ENCODE peak calls at places on chromosome 11, in seven cellular contexts. One of them, this sample, is unnamed.

GRCh38 chr11:10519630-10520029 is 21.4 kb downstream of the RNF141 start:
- DNase-seq in WERI-Rb-1: no peak
- DNase-seq in cardiac fibroblast: no peak
- DNase-seq in endothelial cell: no peak
- DNase-seq in OCI-LY7: no peak
- DNase-seq in progenitor cell of endocrine pancreas: no peak
- DNase-seq in mucosa of descending colon: no peak
- DNase-seq in this sample: no peak

GRCh38 chr11:78354741-78355705 is 62.6 kb downstream of the GAB2 start:
- DNase-seq in WERI-Rb-1: peak; percentile 28
- DNase-seq in cardiac fibroblast: peak; percentile 33
- DNase-seq in endothelial cell: no peak
- DNase-seq in OCI-LY7: no peak
- DNase-seq in progenitor cell of endocrine pancreas: no peak
- DNase-seq in mucosa of descending colon: no peak
- DNase-seq in this sample: no peak

GRCh38 chr11:38019072-38019775 is 1421.2 kb upstream of the RAG2 start:
- DNase-seq in WERI-Rb-1: peak; percentile 16
- DNase-seq in cardiac fibroblast: peak; percentile 57
- DNase-seq in endothelial cell: peak; percentile 7
- DNase-seq in OCI-LY7: no peak
- DNase-seq in progenitor cell of endocrine pancreas: no peak
- DNase-seq in mucosa of descending colon: no peak
- DNase-seq in this sample: peak; percentile 88

GRCh38 chr11:35274909-35275807 is 136.2 kb downstream of the CD44 start:
- DNase-seq in WERI-Rb-1: no peak
- DNase-seq in cardiac fibroblast: peak; percentile 46
- DNase-seq in endothelial cell: no peak
- DNase-seq in OCI-LY7: no peak
- DNase-seq in progenitor cell of endocrine pancreas: no peak
- DNase-seq in mucosa of descending colon: peak; percentile 66
- DNase-seq in this sample: peak; percentile 66

GRCh38 chr11:125941606-125942275 is 4.1 kb upstream of the VSIG10L2 start:
- DNase-seq in WERI-Rb-1: peak; percentile 81
- DNase-seq in cardiac fibroblast: peak; percentile 57
- DNase-seq in endothelial cell: peak; percentile 73
- DNase-seq in OCI-LY7: peak; percentile 60
- DNase-seq in progenitor cell of endocrine pancreas: peak; percentile 51
- DNase-seq in mucosa of descending colon: peak; percentile 83
- DNase-seq in this sample: peak; percentile 61

GRCh38 chr11:32006799-32007388 is 84.0 kb upstream of the RCN1 start:
- DNase-seq in WERI-Rb-1: peak; percentile 18
- DNase-seq in cardiac fibroblast: peak; percentile 54
- DNase-seq in endothelial cell: peak; percentile 27
- DNase-seq in OCI-LY7: peak; percentile 37
- DNase-seq in progenitor cell of endocrine pancreas: no peak
- DNase-seq in mucosa of descending colon: peak; percentile 10
- DNase-seq in this sample: peak; percentile 53

GRCh38 chr11:57493507-57494503 is 21.7 kb downstream of the SLC43A1 start:
- DNase-seq in WERI-Rb-1: peak; percentile 86
- DNase-seq in cardiac fibroblast: peak; percentile 50
- DNase-seq in endothelial cell: peak; percentile 62
- DNase-seq in OCI-LY7: peak; percentile 91
- DNase-seq in progenitor cell of endocrine pancreas: peak; percentile 86
- DNase-seq in mucosa of descending colon: peak; percentile 74
- DNase-seq in this sample: peak; percentile 82

GRCh38 chr11:120128392-120129172 is 9.3 kb downstream of the TRIM29 start:
- DNase-seq in WERI-Rb-1: no peak
- DNase-seq in cardiac fibroblast: peak; percentile 28
- DNase-seq in endothelial cell: no peak
- DNase-seq in OCI-LY7: no peak
- DNase-seq in progenitor cell of endocrine pancreas: no peak
- DNase-seq in mucosa of descending colon: peak; percentile 88
- DNase-seq in this sample: peak; percentile 91

GRCh38 chr11:38971141-38971540 is 2373.1 kb upstream of the RAG2 start:
- DNase-seq in WERI-Rb-1: no peak
- DNase-seq in cardiac fibroblast: no peak
- DNase-seq in endothelial cell: no peak
- DNase-seq in OCI-LY7: no peak
- DNase-seq in progenitor cell of endocrine pancreas: no peak
- DNase-seq in mucosa of descending colon: no peak
- DNase-seq in this sample: peak; percentile 90

GRCh38 chr11:124204008-124204407 is 20.9 kb downstream of the OR10D3 start:
- DNase-seq in WERI-Rb-1: no peak
- DNase-seq in cardiac fibroblast: no peak
- DNase-seq in endothelial cell: no peak
- DNase-seq in OCI-LY7: no peak
- DNase-seq in progenitor cell of endocrine pancreas: no peak
- DNase-seq in mucosa of descending colon: no peak
- DNase-seq in this sample: no peak

GRCh38 chr11:86508604-86509471 is 134.2 kb downstream of the CCDC81 start:
- DNase-seq in WERI-Rb-1: no peak
- DNase-seq in cardiac fibroblast: no peak
- DNase-seq in endothelial cell: no peak
- DNase-seq in OCI-LY7: no peak
- DNase-seq in progenitor cell of endocrine pancreas: no peak
- DNase-seq in mucosa of descending colon: no peak
- DNase-seq in this sample: peak; percentile 27

GRCh38 chr11:4086584-4087353 is 7.8 kb upstream of the RRM1 start:
- DNase-seq in WERI-Rb-1: no peak
- DNase-seq in cardiac fibroblast: no peak
- DNase-seq in endothelial cell: no peak
- DNase-seq in OCI-LY7: no peak
- DNase-seq in progenitor cell of endocrine pancreas: no peak
- DNase-seq in mucosa of descending colon: no peak
- DNase-seq in this sample: no peak
- TF ChIP-seq CTCF in WERI-Rb-1: no peak
- TF ChIP-seq CTCF in cardiac fibroblast: no peak
- TF ChIP-seq CTCF in endothelial cell: no peak
- TF ChIP-seq CTCF in OCI-LY7: no peak
- TF ChIP-seq CTCF in progenitor cell of endocrine pancreas: no peak
- TF ChIP-seq CTCF in mucosa of descending colon: no peak
- TF ChIP-seq CTCF in this sample: no peak

DNA sequence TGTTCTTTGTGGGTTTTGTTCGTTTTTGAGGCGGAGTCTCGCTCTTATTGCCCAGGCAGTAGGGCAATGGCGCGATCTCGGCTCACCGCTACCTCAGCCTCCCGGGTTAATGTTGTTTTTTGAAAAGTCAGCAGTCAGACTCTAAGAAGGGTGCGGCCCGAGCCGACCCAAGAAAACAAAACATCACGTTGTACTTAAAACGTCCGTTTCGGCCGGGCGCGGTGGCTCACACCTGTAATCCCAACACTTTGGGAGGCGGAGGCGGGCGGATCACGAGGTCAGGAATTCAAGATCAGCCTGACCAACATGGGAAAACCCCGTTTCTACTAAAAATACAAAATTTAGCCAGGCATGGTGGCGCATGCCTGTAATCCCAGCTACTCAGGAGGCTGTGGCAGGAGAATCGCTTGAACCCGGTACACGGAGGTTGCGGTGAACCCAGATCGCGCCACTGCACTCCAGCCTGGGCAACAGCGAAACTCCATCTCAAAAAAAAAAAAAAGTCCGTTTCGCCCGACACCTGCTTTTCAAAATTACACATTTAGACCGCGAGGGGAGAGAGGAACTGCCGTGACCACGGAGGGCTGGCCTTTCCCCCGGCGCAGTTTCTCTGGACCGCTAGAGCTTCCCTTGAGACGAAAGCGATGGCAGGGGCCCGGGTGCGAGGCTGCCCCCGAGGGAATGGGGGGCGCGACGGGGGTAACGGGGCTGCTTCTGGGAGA is 636 bp downstream of the CD59 start:
- DNase-seq in WERI-Rb-1: peak; percentile 37
- DNase-seq in cardiac fibroblast: no peak
- DNase-seq in endothelial cell: no peak
- DNase-seq in OCI-LY7: peak; percentile 76
- DNase-seq in progenitor cell of endocrine pancreas: peak; percentile 30
- DNase-seq in mucosa of descending colon: peak; percentile 64
- DNase-seq in this sample: peak; percentile 46
- TF ChIP-seq CTCF in WERI-Rb-1: peak; percentile 3
- TF ChIP-seq CTCF in cardiac fibroblast: no peak
- TF ChIP-seq CTCF in endothelial cell: no peak
- TF ChIP-seq CTCF in OCI-LY7: no peak
- TF ChIP-seq CTCF in progenitor cell of endocrine pancreas: peak; percentile 25
- TF ChIP-seq CTCF in mucosa of descending colon: no peak
- TF ChIP-seq CTCF in this sample: no peak

DNA sequence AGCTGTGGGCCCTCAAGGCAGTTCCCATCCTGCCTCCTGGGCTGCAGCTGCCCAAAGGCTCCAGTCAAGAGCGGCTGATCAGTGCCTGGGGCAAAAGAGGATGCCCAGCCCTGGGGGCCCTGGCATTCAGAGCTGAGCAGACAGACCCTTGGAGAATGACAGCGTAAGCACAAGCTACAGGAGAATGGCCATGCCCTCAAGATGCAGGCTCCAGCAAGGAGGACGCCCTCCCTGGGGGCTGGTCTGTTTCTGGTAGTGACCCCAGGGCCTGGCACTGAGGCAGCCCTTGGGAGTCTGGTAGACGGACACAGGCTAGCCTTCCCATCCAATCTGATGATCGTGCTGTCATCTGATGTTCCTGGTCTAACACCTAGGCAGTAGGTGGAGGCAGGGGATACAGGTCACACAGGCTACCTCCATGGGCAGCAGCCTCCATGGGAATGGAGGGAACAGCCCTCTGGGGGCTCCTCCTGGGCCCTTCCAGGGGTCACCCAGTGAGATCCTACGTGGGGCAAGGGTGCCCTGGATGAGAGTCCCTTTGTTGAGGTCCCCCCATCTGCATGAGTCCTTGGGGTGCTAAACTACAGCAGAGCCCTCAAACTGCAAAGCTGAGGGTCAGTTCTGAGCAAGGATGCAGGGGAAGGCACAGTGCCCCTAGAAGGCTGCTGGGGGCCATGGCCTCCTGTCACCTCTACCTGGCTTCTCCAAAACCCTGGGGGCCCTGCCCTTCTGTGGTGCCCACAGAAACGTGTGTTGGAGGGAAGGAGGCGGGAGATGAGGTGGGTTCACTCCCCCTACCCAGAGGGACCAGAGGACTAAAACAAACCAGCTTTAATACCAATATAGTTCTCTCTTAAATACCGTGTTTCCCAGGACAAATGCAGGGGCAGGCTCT is 10.2 kb upstream of the SF1 start:
- DNase-seq in WERI-Rb-1: no peak
- DNase-seq in cardiac fibroblast: no peak
- DNase-seq in endothelial cell: no peak
- DNase-seq in OCI-LY7: no peak
- DNase-seq in progenitor cell of endocrine pancreas: no peak
- DNase-seq in mucosa of descending colon: no peak
- DNase-seq in this sample: no peak
- TF ChIP-seq CTCF in WERI-Rb-1: no peak
- TF ChIP-seq CTCF in cardiac fibroblast: no peak
- TF ChIP-seq CTCF in endothelial cell: no peak
- TF ChIP-seq CTCF in OCI-LY7: no peak
- TF ChIP-seq CTCF in progenitor cell of endocrine pancreas: no peak
- TF ChIP-seq CTCF in mucosa of descending colon: no peak
- TF ChIP-seq CTCF in this sample: no peak

GRCh38 chr11:84720706-84721402 is 906.3 kb downstream of the DLG2 start:
- DNase-seq in WERI-Rb-1: peak; percentile 24
- DNase-seq in cardiac fibroblast: peak; percentile 3
- DNase-seq in endothelial cell: peak; percentile 36
- DNase-seq in OCI-LY7: no peak
- DNase-seq in progenitor cell of endocrine pancreas: no peak
- DNase-seq in mucosa of descending colon: peak; percentile 38
- DNase-seq in this sample: no peak

GRCh38 chr11:84721561-84721961 is 905.6 kb downstream of the DLG2 start:
- DNase-seq in WERI-Rb-1: no peak
- DNase-seq in cardiac fibroblast: no peak
- DNase-seq in endothelial cell: no peak
- DNase-seq in OCI-LY7: no peak
- DNase-seq in progenitor cell of endocrine pancreas: no peak
- DNase-seq in mucosa of descending colon: peak; percentile 3
- DNase-seq in this sample: no peak

GRCh38 chr11:84719935-84720577 is 907.1 kb downstream of the DLG2 start:
- DNase-seq in WERI-Rb-1: peak; percentile 37
- DNase-seq in cardiac fibroblast: no peak
- DNase-seq in endothelial cell: peak; percentile 28
- DNase-seq in OCI-LY7: no peak
- DNase-seq in progenitor cell of endocrine pancreas: no peak
- DNase-seq in mucosa of descending colon: peak; percentile 3
- DNase-seq in this sample: no peak

GRCh38 chr11:84722583-84723108 is 904.5 kb downstream of the DLG2 start:
- DNase-seq in WERI-Rb-1: peak; percentile 41
- DNase-seq in cardiac fibroblast: no peak
- DNase-seq in endothelial cell: no peak
- DNase-seq in OCI-LY7: peak; percentile 6
- DNase-seq in progenitor cell of endocrine pancreas: no peak
- DNase-seq in mucosa of descending colon: no peak
- DNase-seq in this sample: no peak
- TF ChIP-seq CTCF in WERI-Rb-1: peak; percentile 51
- TF ChIP-seq CTCF in cardiac fibroblast: no peak
- TF ChIP-seq CTCF in endothelial cell: no peak
- TF ChIP-seq CTCF in OCI-LY7: peak; percentile 47
- TF ChIP-seq CTCF in progenitor cell of endocrine pancreas: peak; percentile 42
- TF ChIP-seq CTCF in mucosa of descending colon: no peak
- TF ChIP-seq CTCF in this sample: no peak

GRCh38 chr11:5983443-5983842 is 3.3 kb downstream of the OR52L1 start:
- DNase-seq in WERI-Rb-1: no peak
- DNase-seq in cardiac fibroblast: no peak
- DNase-seq in endothelial cell: no peak
- DNase-seq in OCI-LY7: no peak
- DNase-seq in progenitor cell of endocrine pancreas: no peak
- DNase-seq in mucosa of descending colon: no peak
- DNase-seq in this sample: no peak
- TF ChIP-seq CTCF in WERI-Rb-1: no peak
- TF ChIP-seq CTCF in cardiac fibroblast: no peak
- TF ChIP-seq CTCF in endothelial cell: peak; percentile 22
- TF ChIP-seq CTCF in OCI-LY7: no peak
- TF ChIP-seq CTCF in progenitor cell of endocrine pancreas: peak; percentile 16
- TF ChIP-seq CTCF in mucosa of descending colon: no peak
- TF ChIP-seq CTCF in this sample: no peak

GRCh38 chr11:3984896-3985295 is 109.7 kb upstream of the RRM1 start:
- DNase-seq in WERI-Rb-1: peak; percentile 17
- DNase-seq in cardiac fibroblast: peak; percentile 53
- DNase-seq in endothelial cell: peak; percentile 39
- DNase-seq in OCI-LY7: peak; percentile 50
- DNase-seq in progenitor cell of endocrine pancreas: no peak
- DNase-seq in mucosa of descending colon: no peak
- DNase-seq in this sample: no peak
- TF ChIP-seq CTCF in WERI-Rb-1: peak; percentile 48
- TF ChIP-seq CTCF in cardiac fibroblast: no peak
- TF ChIP-seq CTCF in endothelial cell: no peak
- TF ChIP-seq CTCF in OCI-LY7: peak; percentile 61
- TF ChIP-seq CTCF in progenitor cell of endocrine pancreas: no peak
- TF ChIP-seq CTCF in mucosa of descending colon: no peak
- TF ChIP-seq CTCF in this sample: no peak

GRCh38 chr11:2196970-2197770 is 25.6 kb upstream of the TH start:
- DNase-seq in WERI-Rb-1: peak; percentile 80
- DNase-seq in cardiac fibroblast: peak; percentile 70
- DNase-seq in endothelial cell: peak; percentile 87
- DNase-seq in OCI-LY7: peak; percentile 63
- DNase-seq in progenitor cell of endocrine pancreas: peak; percentile 77
- DNase-seq in mucosa of descending colon: peak; percentile 85
- DNase-seq in this sample: peak; percentile 70
- TF ChIP-seq CTCF in WERI-Rb-1: peak; percentile 89
- TF ChIP-seq CTCF in cardiac fibroblast: peak; percentile 90
- TF ChIP-seq CTCF in endothelial cell: peak; percentile 54
- TF ChIP-seq CTCF in OCI-LY7: peak; percentile 82
- TF ChIP-seq CTCF in progenitor cell of endocrine pancreas: peak; percentile 83
- TF ChIP-seq CTCF in mucosa of descending colon: peak; percentile 88
- TF ChIP-seq CTCF in this sample: peak; percentile 94

DNA sequence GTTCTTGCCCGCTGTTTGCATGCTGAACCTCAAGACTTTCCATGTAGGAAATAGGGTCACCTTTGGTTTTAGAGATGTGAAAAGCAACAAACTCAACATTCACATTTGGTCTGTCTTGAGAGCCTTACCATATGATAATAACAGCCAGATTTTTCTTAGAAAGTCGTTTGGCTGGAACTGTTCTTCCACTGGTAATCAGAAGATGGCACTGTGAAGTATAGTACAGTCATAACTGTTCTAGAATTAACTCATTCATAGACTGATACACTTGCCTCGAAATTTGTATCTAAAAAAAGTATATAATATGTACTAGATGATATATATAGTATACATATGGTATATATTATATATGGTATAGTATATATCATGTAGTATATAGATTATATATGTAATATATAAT is 12.3 kb downstream of the LUZP2 start:
- DNase-seq in WERI-Rb-1: no peak
- DNase-seq in cardiac fibroblast: peak; percentile 22
- DNase-seq in endothelial cell: no peak
- DNase-seq in OCI-LY7: no peak
- DNase-seq in progenitor cell of endocrine pancreas: no peak
- DNase-seq in mucosa of descending colon: no peak
- DNase-seq in this sample: no peak
- TF ChIP-seq CTCF in WERI-Rb-1: no peak
- TF ChIP-seq CTCF in cardiac fibroblast: no peak
- TF ChIP-seq CTCF in endothelial cell: no peak
- TF ChIP-seq CTCF in OCI-LY7: peak; percentile 43
- TF ChIP-seq CTCF in progenitor cell of endocrine pancreas: no peak
- TF ChIP-seq CTCF in mucosa of descending colon: no peak
- TF ChIP-seq CTCF in this sample: peak; percentile 8